ENCODE peak calls at places on chromosomes 16 and 17, in seven cellular contexts. One of them, this sample, is unnamed.

GRCh38 chr16:85005278-85006069 is 5.9 kb downstream of the ZDHHC7 start:
- DNase-seq in K562: no peak
- DNase-seq in HepG2: no peak
- DNase-seq in HCT116: no peak
- DNase-seq in SK-N-SH: no peak
- DNase-seq in H1: no peak
- DNase-seq in GM12878: no peak
- DNase-seq in this sample: peak

GRCh38 chr17:80469667-80470066 is 6.7 kb downstream of the NPTX1 start:
- DNase-seq in K562: no peak
- DNase-seq in HepG2: no peak
- DNase-seq in HCT116: no peak
- DNase-seq in SK-N-SH: no peak
- DNase-seq in H1: no peak
- DNase-seq in GM12878: no peak
- DNase-seq in this sample: no peak

GRCh38 chr16:60203525-60204124 is 1469.5 kb upstream of the GOT2 start:
- DNase-seq in K562: no peak
- DNase-seq in HepG2: no peak
- DNase-seq in HCT116: no peak
- DNase-seq in SK-N-SH: peak
- DNase-seq in H1: no peak
- DNase-seq in GM12878: no peak
- DNase-seq in this sample: peak

GRCh38 chr16:55508941-55509920 is at the start of gene LPCAT2:
- DNase-seq in K562: peak
- DNase-seq in HepG2: peak
- DNase-seq in HCT116: peak
- DNase-seq in SK-N-SH: peak
- DNase-seq in H1: peak
- DNase-seq in GM12878: no peak
- DNase-seq in this sample: peak

GRCh38 chr16:54430491-54431030 is 144.0 kb upstream of the IRX3 start:
- DNase-seq in K562: no peak
- DNase-seq in HepG2: peak
- DNase-seq in HCT116: no peak
- DNase-seq in SK-N-SH: no peak
- DNase-seq in H1: no peak
- DNase-seq in GM12878: no peak
- DNase-seq in this sample: peak

GRCh38 chr17:37090941-37091340 is 142.2 kb downstream of the AATF start:
- DNase-seq in K562: no peak
- DNase-seq in HepG2: no peak
- DNase-seq in HCT116: no peak
- DNase-seq in SK-N-SH: no peak
- DNase-seq in H1: no peak
- DNase-seq in GM12878: no peak
- DNase-seq in this sample: no peak

GRCh38 chr16:57513371-57514102 is 22.8 kb downstream of the CCDC102A start:
- DNase-seq in K562: no peak
- DNase-seq in HepG2: no peak
- DNase-seq in HCT116: no peak
- DNase-seq in SK-N-SH: peak
- DNase-seq in H1: no peak
- DNase-seq in GM12878: no peak
- DNase-seq in this sample: no peak

GRCh38 chr16:85605912-85606841 is 6.9 kb upstream of the GSE1 start:
- DNase-seq in K562: no peak
- DNase-seq in HepG2: no peak
- DNase-seq in HCT116: no peak
- DNase-seq in SK-N-SH: no peak
- DNase-seq in H1: peak
- DNase-seq in GM12878: no peak
- DNase-seq in this sample: no peak

GRCh38 chr16:50841081-50841886 is 99.4 kb downstream of the CYLD start:
- DNase-seq in K562: peak
- DNase-seq in HepG2: no peak
- DNase-seq in HCT116: no peak
- DNase-seq in SK-N-SH: no peak
- DNase-seq in H1: peak
- DNase-seq in GM12878: no peak
- DNase-seq in this sample: no peak

GRCh38 chr16:2475413-2476344 is 752 bp downstream of the TBC1D24 start:
- DNase-seq in K562: peak
- DNase-seq in HepG2: no peak
- DNase-seq in HCT116: no peak
- DNase-seq in SK-N-SH: peak
- DNase-seq in H1: peak
- DNase-seq in GM12878: no peak
- DNase-seq in this sample: no peak

GRCh38 chr17:47095268-47095667 is 93.8 kb downstream of the CDC27 start:
- DNase-seq in K562: no peak
- DNase-seq in HepG2: no peak
- DNase-seq in HCT116: no peak
- DNase-seq in SK-N-SH: no peak
- DNase-seq in H1: no peak
- DNase-seq in GM12878: no peak
- DNase-seq in this sample: no peak

GRCh38 chr17:2366747-2367494 is 29.6 kb downstream of the SGSM2 start:
- DNase-seq in K562: peak
- DNase-seq in HepG2: no peak
- DNase-seq in HCT116: no peak
- DNase-seq in SK-N-SH: no peak
- DNase-seq in H1: peak
- DNase-seq in GM12878: no peak
- DNase-seq in this sample: peak

GRCh38 chr17:77497578-77497934 is 356.8 kb downstream of the SEC14L1 start:
- DNase-seq in K562: no peak
- DNase-seq in HepG2: no peak
- DNase-seq in HCT116: no peak
- DNase-seq in SK-N-SH: peak
- DNase-seq in H1: no peak
- DNase-seq in GM12878: no peak
- DNase-seq in this sample: no peak

GRCh38 chr16:10708969-10709368 is 14.2 kb upstream of the TEKT5 start:
- DNase-seq in K562: no peak
- DNase-seq in HepG2: no peak
- DNase-seq in HCT116: no peak
- DNase-seq in SK-N-SH: no peak
- DNase-seq in H1: no peak
- DNase-seq in GM12878: no peak
- DNase-seq in this sample: no peak

GRCh38 chr17:56876766-56877179 is 37.1 kb downstream of the TRIM25 start:
- DNase-seq in K562: peak
- DNase-seq in HepG2: no peak
- DNase-seq in HCT116: no peak
- DNase-seq in SK-N-SH: no peak
- DNase-seq in H1: no peak
- DNase-seq in GM12878: no peak
- DNase-seq in this sample: no peak

GRCh38 chr16:55728797-55729196 is 73.0 kb downstream of the SLC6A2 start:
- DNase-seq in K562: no peak
- DNase-seq in HepG2: no peak
- DNase-seq in HCT116: no peak
- DNase-seq in SK-N-SH: no peak
- DNase-seq in H1: no peak
- DNase-seq in GM12878: no peak
- DNase-seq in this sample: no peak

GRCh38 chr17:70829876-70830275 is 660.5 kb downstream of the KCNJ2 start:
- DNase-seq in K562: no peak
- DNase-seq in HepG2: no peak
- DNase-seq in HCT116: no peak
- DNase-seq in SK-N-SH: no peak
- DNase-seq in H1: no peak
- DNase-seq in GM12878: no peak
- DNase-seq in this sample: no peak

GRCh38 chr17:11880714-11881113 is 116.6 kb downstream of the ZNF18 start:
- DNase-seq in K562: peak
- DNase-seq in HepG2: peak
- DNase-seq in HCT116: peak
- DNase-seq in SK-N-SH: peak
- DNase-seq in H1: no peak
- DNase-seq in GM12878: no peak
- DNase-seq in this sample: peak

GRCh38 chr17:21200590-21201301 is 13.2 kb downstream of the TMEM11 start:
- DNase-seq in K562: no peak
- DNase-seq in HepG2: no peak
- DNase-seq in HCT116: no peak
- DNase-seq in SK-N-SH: no peak
- DNase-seq in H1: no peak
- DNase-seq in GM12878: no peak
- DNase-seq in this sample: peak

GRCh38 chr17:41520821-41521521 is 2.3 kb upstream of the KRT15 start:
- DNase-seq in K562: peak
- DNase-seq in HepG2: no peak
- DNase-seq in HCT116: no peak
- DNase-seq in SK-N-SH: peak
- DNase-seq in H1: no peak
- DNase-seq in GM12878: no peak
- DNase-seq in this sample: no peak

GRCh38 chr17:41521574-41522261 is 3.0 kb upstream of the KRT15 start:
- DNase-seq in K562: peak
- DNase-seq in HepG2: peak
- DNase-seq in HCT116: peak
- DNase-seq in SK-N-SH: no peak
- DNase-seq in H1: no peak
- DNase-seq in GM12878: no peak
- DNase-seq in this sample: no peak

GRCh38 chr17:41518031-41518430 is 659 bp downstream of the KRT15 start:
- DNase-seq in K562: no peak
- DNase-seq in HepG2: no peak
- DNase-seq in HCT116: no peak
- DNase-seq in SK-N-SH: no peak
- DNase-seq in H1: no peak
- DNase-seq in GM12878: no peak
- DNase-seq in this sample: no peak

GRCh38 chr17:41518789-41519449 is at the start of gene KRT15:
- DNase-seq in K562: no peak
- DNase-seq in HepG2: no peak
- DNase-seq in HCT116: no peak
- DNase-seq in SK-N-SH: no peak
- DNase-seq in H1: no peak
- DNase-seq in GM12878: no peak
- DNase-seq in this sample: peak

GRCh38 chr17:41519501-41520224 is 973 bp upstream of the KRT15 start:
- DNase-seq in K562: peak
- DNase-seq in HepG2: no peak
- DNase-seq in HCT116: no peak
- DNase-seq in SK-N-SH: no peak
- DNase-seq in H1: no peak
- DNase-seq in GM12878: no peak
- DNase-seq in this sample: no peak
- TF ChIP-seq JUND in K562: no peak
- TF ChIP-seq JUND in HepG2: no peak
- TF ChIP-seq JUND in HCT116: no peak
- TF ChIP-seq JUND in SK-N-SH: no peak
- TF ChIP-seq JUND in H1: no peak
- TF ChIP-seq JUND in GM12878: no peak
- TF ChIP-seq JUND in this sample: peak

GRCh38 chr17:231191-231965 is 49.9 kb upstream of the DOC2B start:
- DNase-seq in K562: no peak
- DNase-seq in HepG2: no peak
- DNase-seq in HCT116: no peak
- DNase-seq in SK-N-SH: no peak
- DNase-seq in H1: peak
- DNase-seq in GM12878: no peak
- DNase-seq in this sample: no peak

GRCh38 chr17:231966-232807 is 50.7 kb upstream of the DOC2B start:
- DNase-seq in K562: no peak
- DNase-seq in HepG2: no peak
- DNase-seq in HCT116: no peak
- DNase-seq in SK-N-SH: peak
- DNase-seq in H1: peak
- DNase-seq in GM12878: no peak
- DNase-seq in this sample: no peak

GRCh38 chr17:229130-229944 is 47.9 kb upstream of the DOC2B start:
- DNase-seq in K562: no peak
- DNase-seq in HepG2: no peak
- DNase-seq in HCT116: no peak
- DNase-seq in SK-N-SH: no peak
- DNase-seq in H1: no peak
- DNase-seq in GM12878: no peak
- DNase-seq in this sample: no peak

GRCh38 chr17:229945-230235 is 48.4 kb upstream of the DOC2B start:
- DNase-seq in K562: no peak
- DNase-seq in HepG2: no peak
- DNase-seq in HCT116: no peak
- DNase-seq in SK-N-SH: no peak
- DNase-seq in H1: no peak
- DNase-seq in GM12878: no peak
- DNase-seq in this sample: no peak

DNA sequence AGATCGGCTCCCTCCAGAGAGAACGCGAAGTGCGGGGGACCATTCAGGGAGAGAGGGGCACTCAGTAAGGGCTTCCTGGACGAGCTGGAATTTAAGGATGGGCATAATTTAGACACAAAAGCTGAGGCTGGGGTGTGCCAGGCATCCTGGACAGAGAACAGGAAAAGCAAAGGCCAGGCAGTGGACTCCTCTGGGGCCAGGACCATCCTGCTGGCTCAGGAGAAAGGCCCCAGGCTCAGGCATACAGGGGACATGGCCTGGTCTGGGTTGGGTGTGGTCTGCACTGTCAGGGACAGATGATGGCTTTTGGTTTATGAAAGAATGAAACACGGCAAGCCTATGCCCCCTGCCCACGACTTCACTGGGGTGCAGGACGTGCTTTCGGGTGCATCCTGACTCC is 48.9 kb upstream of the DOC2B start:
- DNase-seq in K562: no peak
- DNase-seq in HepG2: no peak
- DNase-seq in HCT116: no peak
- DNase-seq in SK-N-SH: no peak
- DNase-seq in H1: no peak
- DNase-seq in GM12878: no peak
- DNase-seq in this sample: no peak
- TF ChIP-seq JUND in K562: no peak
- TF ChIP-seq JUND in HepG2: no peak
- TF ChIP-seq JUND in HCT116: no peak
- TF ChIP-seq JUND in SK-N-SH: no peak
- TF ChIP-seq JUND in H1: no peak
- TF ChIP-seq JUND in GM12878: no peak
- TF ChIP-seq JUND in this sample: no peak

DNA sequence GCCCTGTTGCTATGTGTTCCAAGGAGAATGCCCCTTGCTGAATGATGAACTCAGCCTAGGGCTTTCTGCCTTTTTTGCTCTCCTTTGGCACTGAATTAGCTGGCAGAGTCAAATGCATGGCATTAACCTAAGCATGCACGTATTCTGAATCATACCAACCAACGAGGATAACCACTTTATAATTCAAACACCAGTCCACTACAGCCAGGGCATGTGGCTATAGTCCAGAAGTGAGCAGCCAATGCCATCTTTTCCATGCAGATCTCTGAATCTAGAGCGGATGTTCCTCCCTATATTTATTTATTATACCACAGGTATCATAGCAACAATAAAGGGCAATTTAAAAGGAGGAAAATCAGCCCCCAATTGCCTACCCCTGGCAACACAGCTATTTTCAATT is 15.7 kb downstream of the TMIGD1 start:
- DNase-seq in K562: no peak
- DNase-seq in HepG2: no peak
- DNase-seq in HCT116: no peak
- DNase-seq in SK-N-SH: no peak
- DNase-seq in H1: no peak
- DNase-seq in GM12878: no peak
- DNase-seq in this sample: no peak
- TF ChIP-seq JUND in K562: no peak
- TF ChIP-seq JUND in HepG2: no peak
- TF ChIP-seq JUND in HCT116: no peak
- TF ChIP-seq JUND in SK-N-SH: no peak
- TF ChIP-seq JUND in H1: no peak
- TF ChIP-seq JUND in GM12878: no peak
- TF ChIP-seq JUND in this sample: no peak

GRCh38 chr16:7367309-7367708 is 34.7 kb downstream of the RBFOX1 start:
- DNase-seq in K562: no peak
- DNase-seq in HepG2: no peak
- DNase-seq in HCT116: no peak
- DNase-seq in SK-N-SH: no peak
- DNase-seq in H1: no peak
- DNase-seq in GM12878: no peak
- DNase-seq in this sample: no peak
- TF ChIP-seq JUND in K562: no peak
- TF ChIP-seq JUND in HepG2: no peak
- TF ChIP-seq JUND in HCT116: no peak
- TF ChIP-seq JUND in SK-N-SH: no peak
- TF ChIP-seq JUND in H1: no peak
- TF ChIP-seq JUND in GM12878: no peak
- TF ChIP-seq JUND in this sample: no peak

This sample was measured in T47D.